ENCODE peak calls at places on chromosomes 3 and 15, in nine cellular contexts. V is iPS DF 19.7; K is CD4-positive, alpha-beta memory T cell; H is activated gamma-delta T cell treated with Interleukin-2 at 50 U/mL for 16 hours; O is effector CD8-positive, alpha-beta T cell; R is stimulated activated CD4-positive, alpha-beta T cell treated with anti-CD3 and anti-CD28 coated beads, Interleukin-1b, Interleukin-23, amount 100 ng/mL, for 48 hours; U is left cardiac atrium; A is hippocampal formation; W is PC-3. J is an unnamed sample.

GRCh38 chr3:163722421-163722820 is 1355.9 kb downstream of the SI start:
- DNase-seq in V (peak; percentile 91), K (no peak), H (no peak), O (no peak), R (no peak), U (no peak), A (no peak), W (no peak), J (no peak)

GRCh38 chr15:74208901-74209559 is 6.4 kb upstream of the STRA6 start:
- DNase-seq in V (no peak), K (no peak), H (no peak), O (no peak), R (no peak), U (no peak), A (no peak), W (peak; percentile 27), J (peak; percentile 48)

GRCh38 chr15:73717802-73718201 is 33.6 kb downstream of the CD276 start:
- DNase-seq in V (no peak), K (no peak), H (no peak), O (no peak), R (no peak), U (no peak), A (no peak), W (no peak), J (no peak)

GRCh38 chr3:128390867-128391266 is 75.8 kb downstream of the DNAJB8 start:
- DNase-seq in V (no peak), K (no peak), H (no peak), O (no peak), R (no peak), U (no peak), A (no peak), W (no peak), J (no peak)

GRCh38 chr15:48392356-48392755 is 61.1 kb downstream of the DUT start:
- DNase-seq in V (no peak), K (no peak), H (no peak), O (no peak), R (no peak), U (peak; percentile 64), A (no peak), W (no peak), J (no peak)

GRCh38 chr15:68484696-68485400 is 52.9 kb upstream of the ITGA11 start:
- DNase-seq in V (no peak), K (no peak), H (no peak), O (no peak), R (no peak), U (no peak), A (no peak), W (no peak), J (peak; percentile 59)

GRCh38 chr15:77839431-77839830 is 206.7 kb upstream of the LINGO1 start:
- DNase-seq in V (no peak), K (no peak), H (no peak), O (no peak), R (no peak), U (no peak), A (no peak), W (no peak), J (no peak)

GRCh38 chr15:95563634-95564033 is 766.9 kb upstream of the NR2F2 start:
- DNase-seq in V (no peak), K (no peak), H (no peak), O (no peak), R (no peak), U (no peak), A (no peak), W (peak; percentile 28), J (no peak)

GRCh38 chr3:157220211-157220610 is 60.3 kb upstream of the CCNL1 start:
- DNase-seq in V (no peak), K (no peak), H (no peak), O (no peak), R (no peak), U (no peak), A (no peak), W (peak; percentile 25), J (no peak)

GRCh38 chr3:34202975-34203374 is 404.5 kb downstream of the PDCD6IP start:
- DNase-seq in V (no peak), K (no peak), H (no peak), O (no peak), R (no peak), U (no peak), A (no peak), W (no peak), J (no peak)